ENCODE peak calls at places on chromosomes 11 and 22, in seven cellular contexts. O, R, J, S, H, L and U are unnamed samples.

GRCh38 chr22:25111579-25112517 is 87.8 kb upstream of the CRYBB3 start:
- DNase-seq in S (no peak), L (no peak), O (peak; percentile 87), R (no peak), H (peak; percentile 28), J (no peak), U (no peak)

GRCh38 chr11:47099213-47099917 is 77.3 kb downstream of the ARFGAP2 start:
- DNase-seq in O (peak; percentile 37), S (no peak), L (no peak), J (no peak), H (no peak), R (no peak), U (no peak)

GRCh38 chr11:110311783-110312578 is 15.6 kb upstream of the RDX start:
- DNase-seq in L (no peak), H (no peak), S (no peak), O (no peak), R (no peak), J (no peak), U (no peak)

GRCh38 chr11:104624021-104624420 is 274.2 kb downstream of the CASP12 start:
- DNase-seq in R (no peak), S (no peak), O (no peak), J (no peak), H (no peak), L (no peak), U (no peak)

GRCh38 chr11:35981581-35981980 is 37.7 kb downstream of the LDLRAD3 start:
- DNase-seq in H (no peak), J (no peak), S (no peak), O (no peak), L (no peak), R (no peak), U (no peak)

GRCh38 chr22:33467067-33467466 is 408.9 kb upstream of the SYN3 start:
- DNase-seq in S (no peak), R (no peak), L (no peak), H (no peak), O (no peak), J (no peak), U (no peak)

GRCh38 chr11:64100782-64101358 is 65.0 kb downstream of the MACROD1 start:
- DNase-seq in L (no peak), O (no peak), S (no peak), R (no peak), J (no peak), H (no peak), U (no peak)

GRCh38 chr11:27886765-27887328 is 186.6 kb upstream of the BDNF start:
- DNase-seq in J (no peak), H (no peak), O (no peak), S (no peak), L (no peak), R (no peak), U (no peak)

GRCh38 chr11:42253156-42253555 is 793.7 kb upstream of the LRRC4C start:
- DNase-seq in L (no peak), S (no peak), J (no peak), R (no peak), H (no peak), O (no peak), U (no peak)

GRCh38 chr22:46596819-46597218 is 23.4 kb upstream of the GRAMD4 start:
- DNase-seq in S (no peak), L (no peak), R (no peak), O (peak; percentile 97), H (peak; percentile 78), J (no peak), U (no peak)

GRCh38 chr22:44577391-44578114 is 79.5 kb upstream of the RTL6 start:
- DNase-seq in R (no peak), S (no peak), L (no peak), O (no peak), J (no peak), H (no peak), U (no peak)

GRCh38 chr11:2473361-2474058 is 28.7 kb downstream of the KCNQ1 start:
- DNase-seq in J (no peak), R (no peak), S (no peak), L (no peak), H (no peak), O (peak; percentile 50), U (no peak)
- H3K27me3 ChIP-seq in J (no peaks in the 10 kb centered on the region), R (peaks cover 12% of the 10 kb centered on the region), S (no peaks in the 10 kb centered on the region), L (no peaks in the 10 kb centered on the region), H (no peaks in the 10 kb centered on the region), O (peaks cover 18% of the 10 kb centered on the region), U (no peaks in the 10 kb centered on the region)

GRCh38 chr11:114128399-114128798 is 68.9 kb downstream of the ZBTB16 start:
- DNase-seq in J (no peak), O (no peak), L (no peak), H (no peak), S (no peak), R (no peak), U (no peak)
- H3K4me3 ChIP-seq in J (no peak overlapping the region), O (no peak overlapping the region), L (no peak overlapping the region), H (no peak overlapping the region), S (no peak overlapping the region), R (peak overlapping the region; percentile 8), U (no peak overlapping the region)

DNA sequence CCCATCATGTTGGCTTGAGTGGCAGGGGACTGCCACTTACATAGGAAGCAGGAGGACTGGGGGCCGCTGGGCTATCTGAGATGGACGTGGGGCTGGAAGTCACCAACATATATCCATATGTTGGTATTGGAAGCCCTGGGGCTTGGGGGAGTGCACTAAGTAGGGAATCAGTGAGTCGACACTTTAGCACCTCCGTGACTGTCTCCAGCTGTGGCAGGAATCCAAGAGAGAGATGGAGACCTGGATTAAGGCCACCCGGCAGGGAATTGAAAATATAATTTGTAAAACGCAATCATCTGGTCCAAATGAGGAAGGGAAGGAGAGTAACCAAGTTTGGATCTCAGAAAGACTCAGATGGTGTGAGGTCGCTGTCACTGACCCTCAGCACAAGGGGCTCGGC is 68.4 kb downstream of the ELFN2 start:
- DNase-seq in L (no peak), H (peak; percentile 71), O (no peak), R (no peak), S (no peak), J (no peak), U (no peak)
- H3K27me3 ChIP-seq in L (no peaks in the 10 kb centered on the region), H (no peaks in the 10 kb centered on the region), O (peaks cover 11% of the 10 kb centered on the region), R (peaks cover 78% of the 10 kb centered on the region), S (no peaks in the 10 kb centered on the region), J (no peaks in the 10 kb centered on the region), U (no peaks in the 10 kb centered on the region)

GRCh38 chr11:9600651-9601040 is 27.2 kb downstream of the WEE1 start:
- DNase-seq in H (peak; percentile 80), L (no peak), S (no peak), O (no peak), J (no peak), R (no peak), U (no peak)

GRCh38 chr11:9601876-9602199 is 28.4 kb downstream of the WEE1 start:
- DNase-seq in S (no peak), R (no peak), O (no peak), J (no peak), H (no peak), L (no peak), U (no peak)

GRCh38 chr11:9604134-9604533 is 30.7 kb downstream of the WEE1 start:
- DNase-seq in R (no peak), L (no peak), H (no peak), S (no peak), J (no peak), O (no peak), U (no peak)

GRCh38 chr11:9600166-9600565 is 26.7 kb downstream of the WEE1 start:
- DNase-seq in S (no peak), H (no peak), O (no peak), L (no peak), J (no peak), R (no peak), U (no peak)

DNA sequence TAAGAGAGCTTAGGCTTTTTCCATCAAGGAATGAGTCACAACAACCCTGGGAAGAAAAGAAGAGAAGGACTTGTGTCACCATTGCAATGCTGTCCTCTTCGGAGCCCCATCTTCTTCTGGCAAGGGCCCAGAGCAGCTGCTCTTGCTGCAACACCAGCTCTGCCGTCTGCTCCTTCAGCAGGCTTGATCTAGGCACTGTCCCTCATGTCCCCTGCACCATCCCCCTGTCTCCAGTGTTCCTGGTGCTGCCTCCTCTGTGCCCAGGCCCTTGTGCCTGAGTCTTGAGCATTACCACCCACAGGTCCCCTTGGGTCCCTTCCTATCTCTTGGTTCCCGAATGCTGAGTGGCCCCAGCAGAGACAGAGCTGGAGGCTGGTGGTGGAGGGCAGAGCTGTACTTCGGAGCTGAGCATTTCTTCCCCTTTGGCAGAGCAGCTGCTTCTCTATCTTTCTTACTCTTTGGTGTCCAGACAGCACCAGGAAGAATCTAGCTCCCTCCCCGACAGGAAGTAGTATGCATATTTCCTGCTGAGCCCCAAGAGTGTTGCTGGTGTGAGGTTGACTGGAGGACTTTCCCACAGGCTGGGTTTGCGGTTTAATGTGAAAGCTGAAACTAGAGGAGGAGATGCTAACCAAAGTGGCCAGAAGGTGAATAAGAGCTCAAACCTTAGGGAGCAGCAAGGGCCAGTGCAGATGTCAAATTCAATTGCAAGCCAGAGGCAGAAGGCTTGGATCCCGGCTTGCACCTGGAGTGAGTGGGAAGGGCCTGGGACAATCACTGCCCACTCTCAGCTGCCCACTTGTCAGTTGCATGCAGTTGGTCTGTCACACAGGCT is 27.8 kb downstream of the WEE1 start:
- DNase-seq in J (peak; percentile 6), L (peak; percentile 62), R (no peak), H (peak; percentile 94), O (no peak), S (peak; percentile 76), U (peak; percentile 8)
- H3K4me3 ChIP-seq in J (no peak overlapping the region), L (peak overlapping the region; percentile 5), R (no peak overlapping the region), H (no peak overlapping the region), O (no peak overlapping the region), S (peak overlapping the region; percentile 62), U (peak overlapping the region; percentile 30)